ENCODE peak calls at places on chromosomes 12 and 14, in nine cellular contexts. One of them, this sample, is unnamed.

GRCh38 chr14:70753518-70753953 is 55.8 kb downstream of the MAP3K9 start:
- DNase-seq in spleen: no peak
- DNase-seq in bronchial epithelial cell: no peak
- DNase-seq in IMR-90: no peak
- DNase-seq in cardiac muscle cell: no peak
- DNase-seq in mucosa of descending colon: no peak
- DNase-seq in aorta: no peak
- DNase-seq in K562: no peak
- DNase-seq in kidney: no peak
- DNase-seq in this sample: no peak

GRCh38 chr12:117228239-117228638 is 38.0 kb upstream of the FBXO21 start:
- DNase-seq in kidney: no peak
- DNase-seq in aorta: no peak
- DNase-seq in bronchial epithelial cell: peak; percentile 20
- DNase-seq in mucosa of descending colon: no peak
- DNase-seq in cardiac muscle cell: no peak
- DNase-seq in spleen: no peak
- DNase-seq in K562: no peak
- DNase-seq in IMR-90: no peak
- DNase-seq in this sample: no peak

GRCh38 chr14:61553730-61554641 is 141.3 kb upstream of the HIF1A start:
- DNase-seq in K562: no peak
- DNase-seq in IMR-90: peak; percentile 98
- DNase-seq in aorta: peak; percentile 69
- DNase-seq in kidney: no peak
- DNase-seq in cardiac muscle cell: peak; percentile 95
- DNase-seq in bronchial epithelial cell: peak; percentile 97
- DNase-seq in mucosa of descending colon: no peak
- DNase-seq in spleen: no peak
- DNase-seq in this sample: no peak

GRCh38 chr12:57215668-57216013 is 953 bp upstream of the NXPH4 start:
- DNase-seq in spleen: no peak
- DNase-seq in bronchial epithelial cell: no peak
- DNase-seq in kidney: no peak
- DNase-seq in mucosa of descending colon: no peak
- DNase-seq in IMR-90: peak; percentile 30
- DNase-seq in cardiac muscle cell: no peak
- DNase-seq in aorta: no peak
- DNase-seq in K562: no peak
- DNase-seq in this sample: peak; percentile 37

GRCh38 chr14:62776300-62776699 is 269.0 kb downstream of the KCNH5 start:
- DNase-seq in aorta: no peak
- DNase-seq in K562: no peak
- DNase-seq in bronchial epithelial cell: no peak
- DNase-seq in spleen: no peak
- DNase-seq in IMR-90: peak; percentile 86
- DNase-seq in kidney: no peak
- DNase-seq in mucosa of descending colon: no peak
- DNase-seq in cardiac muscle cell: no peak
- DNase-seq in this sample: no peak

GRCh38 chr14:33945329-33945728 is 5.5 kb downstream of the EGLN3 start:
- DNase-seq in aorta: no peak
- DNase-seq in cardiac muscle cell: no peak
- DNase-seq in kidney: no peak
- DNase-seq in spleen: no peak
- DNase-seq in IMR-90: no peak
- DNase-seq in mucosa of descending colon: no peak
- DNase-seq in bronchial epithelial cell: no peak
- DNase-seq in K562: no peak
- DNase-seq in this sample: no peak

GRCh38 chr14:29749327-29749726 is 178.3 kb downstream of the PRKD1 start:
- DNase-seq in bronchial epithelial cell: no peak
- DNase-seq in cardiac muscle cell: peak; percentile 66
- DNase-seq in kidney: no peak
- DNase-seq in IMR-90: peak; percentile 83
- DNase-seq in spleen: no peak
- DNase-seq in aorta: no peak
- DNase-seq in mucosa of descending colon: no peak
- DNase-seq in K562: no peak
- DNase-seq in this sample: no peak

GRCh38 chr14:79543966-79544365 is 667.3 kb downstream of the DIO2 start:
- DNase-seq in spleen: no peak
- DNase-seq in cardiac muscle cell: peak; percentile 32
- DNase-seq in K562: no peak
- DNase-seq in aorta: no peak
- DNase-seq in bronchial epithelial cell: peak; percentile 86
- DNase-seq in mucosa of descending colon: no peak
- DNase-seq in IMR-90: peak; percentile 66
- DNase-seq in kidney: no peak
- DNase-seq in this sample: peak; percentile 22

DNA sequence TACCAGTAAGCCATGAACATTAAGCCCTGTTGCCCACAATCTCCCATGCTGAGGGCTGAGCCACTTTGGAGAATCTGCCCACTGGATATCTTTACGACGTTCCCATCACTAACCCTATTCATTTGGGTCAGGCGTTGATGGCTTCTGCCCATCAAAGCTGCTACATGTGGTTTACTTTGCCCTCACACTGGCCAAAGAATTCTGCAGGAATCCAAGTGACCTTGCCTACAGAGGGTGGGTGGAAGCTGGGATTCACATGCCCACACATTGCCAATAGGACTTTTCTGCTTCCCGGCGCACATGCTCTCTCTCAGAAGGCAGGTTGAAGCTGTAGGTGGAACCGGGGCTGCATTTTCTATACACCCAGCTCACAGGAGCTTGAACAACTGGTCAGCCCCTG is 28.3 kb downstream of the OAS2 start:
- DNase-seq in IMR-90: no peak
- DNase-seq in spleen: no peak
- DNase-seq in K562: no peak
- DNase-seq in kidney: no peak
- DNase-seq in cardiac muscle cell: no peak
- DNase-seq in mucosa of descending colon: no peak
- DNase-seq in aorta: no peak
- DNase-seq in bronchial epithelial cell: no peak
- DNase-seq in this sample: no peak
- H3K36me3 ChIP-seq in IMR-90: no peaks in the 10 kb centered on the region
- H3K36me3 ChIP-seq in spleen: peaks cover 8% of the 10 kb centered on the region
- H3K36me3 ChIP-seq in K562: no peaks in the 10 kb centered on the region
- H3K36me3 ChIP-seq in kidney: no peaks in the 10 kb centered on the region
- H3K36me3 ChIP-seq in cardiac muscle cell: no peaks in the 10 kb centered on the region
- H3K36me3 ChIP-seq in mucosa of descending colon: no peaks in the 10 kb centered on the region
- H3K36me3 ChIP-seq in aorta: no peaks in the 10 kb centered on the region
- H3K36me3 ChIP-seq in bronchial epithelial cell: no peaks in the 10 kb centered on the region
- H3K36me3 ChIP-seq in this sample: no peaks in the 10 kb centered on the region

GRCh38 chr12:108538796-108539195 is 22.2 kb downstream of the SART3 start:
- DNase-seq in aorta: no peak
- DNase-seq in IMR-90: no peak
- DNase-seq in mucosa of descending colon: no peak
- DNase-seq in bronchial epithelial cell: no peak
- DNase-seq in kidney: no peak
- DNase-seq in spleen: no peak
- DNase-seq in cardiac muscle cell: no peak
- DNase-seq in K562: no peak
- DNase-seq in this sample: no peak
- H3K36me3 ChIP-seq in aorta: peaks cover 4% of the 10 kb centered on the region
- H3K36me3 ChIP-seq in IMR-90: peaks cover 27% of the 10 kb centered on the region
- H3K36me3 ChIP-seq in mucosa of descending colon: no peaks in the 10 kb centered on the region
- H3K36me3 ChIP-seq in bronchial epithelial cell: peaks cover 18% of the 10 kb centered on the region
- H3K36me3 ChIP-seq in kidney: peaks cover 30% of the 10 kb centered on the region
- H3K36me3 ChIP-seq in spleen: no peaks in the 10 kb centered on the region
- H3K36me3 ChIP-seq in cardiac muscle cell: peaks cover 53% of the 10 kb centered on the region
- H3K36me3 ChIP-seq in K562: peaks cover 85% of the 10 kb centered on the region
- H3K36me3 ChIP-seq in this sample: peaks cover 61% of the 10 kb centered on the region

GRCh38 chr12:49200882-49201594 is 12.2 kb upstream of the TUBA1A start:
- DNase-seq in kidney: no peak
- DNase-seq in IMR-90: peak; percentile 89
- DNase-seq in spleen: no peak
- DNase-seq in bronchial epithelial cell: peak; percentile 91
- DNase-seq in K562: peak; percentile 61
- DNase-seq in cardiac muscle cell: peak; percentile 92
- DNase-seq in aorta: no peak
- DNase-seq in mucosa of descending colon: no peak
- DNase-seq in this sample: no peak
- H3K36me3 ChIP-seq in kidney: no peaks in the 10 kb centered on the region
- H3K36me3 ChIP-seq in IMR-90: no peaks in the 10 kb centered on the region
- H3K36me3 ChIP-seq in spleen: no peaks in the 10 kb centered on the region
- H3K36me3 ChIP-seq in bronchial epithelial cell: no peaks in the 10 kb centered on the region
- H3K36me3 ChIP-seq in K562: no peaks in the 10 kb centered on the region
- H3K36me3 ChIP-seq in cardiac muscle cell: no peaks in the 10 kb centered on the region
- H3K36me3 ChIP-seq in aorta: no peaks in the 10 kb centered on the region
- H3K36me3 ChIP-seq in mucosa of descending colon: no peaks in the 10 kb centered on the region
- H3K36me3 ChIP-seq in this sample: no peaks in the 10 kb centered on the region

GRCh38 chr12:76123301-76124212 is 39.1 kb upstream of the NAP1L1 start:
- DNase-seq in K562: no peak
- DNase-seq in mucosa of descending colon: no peak
- DNase-seq in aorta: no peak
- DNase-seq in spleen: no peak
- DNase-seq in bronchial epithelial cell: peak; percentile 71
- DNase-seq in IMR-90: peak; percentile 64
- DNase-seq in kidney: no peak
- DNase-seq in cardiac muscle cell: peak; percentile 42
- DNase-seq in this sample: no peak
- H3K36me3 ChIP-seq in K562: no peaks in the 10 kb centered on the region
- H3K36me3 ChIP-seq in mucosa of descending colon: no peaks in the 10 kb centered on the region
- H3K36me3 ChIP-seq in aorta: no peaks in the 10 kb centered on the region
- H3K36me3 ChIP-seq in spleen: no peaks in the 10 kb centered on the region
- H3K36me3 ChIP-seq in bronchial epithelial cell: no peaks in the 10 kb centered on the region
- H3K36me3 ChIP-seq in IMR-90: no peaks in the 10 kb centered on the region
- H3K36me3 ChIP-seq in kidney: no peaks in the 10 kb centered on the region
- H3K36me3 ChIP-seq in cardiac muscle cell: no peaks in the 10 kb centered on the region
- H3K36me3 ChIP-seq in this sample: no peaks in the 10 kb centered on the region

GRCh38 chr12:110547090-110547489 is 36.0 kb downstream of the PPTC7 start:
- DNase-seq in kidney: no peak
- DNase-seq in cardiac muscle cell: no peak
- DNase-seq in IMR-90: no peak
- DNase-seq in K562: no peak
- DNase-seq in bronchial epithelial cell: no peak
- DNase-seq in spleen: no peak
- DNase-seq in aorta: no peak
- DNase-seq in mucosa of descending colon: no peak
- DNase-seq in this sample: no peak
- H3K36me3 ChIP-seq in kidney: peaks cover 3% of the 10 kb centered on the region
- H3K36me3 ChIP-seq in cardiac muscle cell: peaks cover 3% of the 10 kb centered on the region
- H3K36me3 ChIP-seq in IMR-90: no peaks in the 10 kb centered on the region
- H3K36me3 ChIP-seq in K562: peaks cover 80% of the 10 kb centered on the region
- H3K36me3 ChIP-seq in bronchial epithelial cell: peaks cover 1% of the 10 kb centered on the region
- H3K36me3 ChIP-seq in spleen: no peaks in the 10 kb centered on the region
- H3K36me3 ChIP-seq in aorta: peaks cover 3% of the 10 kb centered on the region
- H3K36me3 ChIP-seq in mucosa of descending colon: no peaks in the 10 kb centered on the region
- H3K36me3 ChIP-seq in this sample: peaks cover 12% of the 10 kb centered on the region

DNA sequence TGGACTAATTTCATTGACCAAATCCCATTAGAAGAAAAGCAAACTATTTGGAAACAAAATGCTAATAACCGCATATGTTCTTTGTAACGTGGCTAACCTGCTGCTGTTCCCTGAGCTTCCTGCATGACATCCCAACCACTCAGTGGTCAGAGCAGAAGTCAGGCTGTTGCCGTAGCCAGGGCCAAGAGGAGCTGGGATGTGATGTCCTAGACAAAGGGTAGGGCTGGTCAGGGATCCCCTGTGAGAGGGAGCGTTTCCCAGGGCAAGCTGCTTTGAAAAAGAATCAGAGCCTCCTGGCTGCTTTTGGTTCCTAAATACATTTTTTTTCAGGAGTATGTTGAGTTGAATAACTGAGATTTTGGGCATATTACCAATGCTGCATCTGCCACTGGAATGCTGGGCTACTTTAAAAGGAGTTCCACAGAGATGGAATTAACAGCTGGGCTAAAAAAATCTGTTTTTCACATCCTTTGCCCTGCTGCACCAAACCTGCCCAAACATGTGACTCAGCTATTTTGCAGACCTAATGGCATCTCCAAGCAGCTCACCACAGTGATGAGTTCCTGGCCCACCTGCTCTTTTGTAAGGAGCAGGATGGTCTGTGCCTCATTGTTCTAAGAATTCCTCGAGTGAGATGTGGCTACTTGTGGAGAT is 23.9 kb downstream of the ANKRD13A start:
- DNase-seq in cardiac muscle cell: peak; percentile 56
- DNase-seq in spleen: no peak
- DNase-seq in IMR-90: peak; percentile 88
- DNase-seq in bronchial epithelial cell: no peak
- DNase-seq in mucosa of descending colon: no peak
- DNase-seq in aorta: no peak
- DNase-seq in K562: no peak
- DNase-seq in kidney: no peak
- DNase-seq in this sample: no peak
- H3K36me3 ChIP-seq in cardiac muscle cell: peaks cover 35% of the 10 kb centered on the region
- H3K36me3 ChIP-seq in spleen: peaks cover 4% of the 10 kb centered on the region
- H3K36me3 ChIP-seq in IMR-90: peaks cover 47% of the 10 kb centered on the region
- H3K36me3 ChIP-seq in bronchial epithelial cell: peaks cover 5% of the 10 kb centered on the region
- H3K36me3 ChIP-seq in mucosa of descending colon: no peaks in the 10 kb centered on the region
- H3K36me3 ChIP-seq in aorta: peaks cover 8% of the 10 kb centered on the region
- H3K36me3 ChIP-seq in K562: peaks cover 76% of the 10 kb centered on the region
- H3K36me3 ChIP-seq in kidney: peaks cover 24% of the 10 kb centered on the region
- H3K36me3 ChIP-seq in this sample: peaks cover 53% of the 10 kb centered on the region